ENCODE peak calls at places on chromosomes 12 and 14, in nine cellular contexts. One of them, this sample, is unnamed.

GRCh38 chr12:53733051-53733812 is 6.0 kb upstream of the CALCOCO1 start:
- DNase-seq in progenitor cell of endocrine pancreas: no peak
- DNase-seq in neural progenitor cell: no peak
- DNase-seq in AG10803: no peak
- DNase-seq in upper lobe of right lung: no peak
- DNase-seq in stomach: no peak
- DNase-seq in mucosa of descending colon: no peak
- DNase-seq in lower leg skin: no peak
- DNase-seq in GM20000: no peak
- DNase-seq in this sample: no peak

GRCh38 chr12:85273411-85274075 is 6.5 kb upstream of the ALX1 start:
- DNase-seq in progenitor cell of endocrine pancreas: no peak
- DNase-seq in AG10803: no peak
- DNase-seq in neural progenitor cell: peak; percentile 30
- DNase-seq in mucosa of descending colon: peak; percentile 25
- DNase-seq in GM20000: no peak
- DNase-seq in lower leg skin: no peak
- DNase-seq in stomach: no peak
- DNase-seq in upper lobe of right lung: peak; percentile 55
- DNase-seq in this sample: peak; percentile 29

GRCh38 chr12:123269395-123269892 is 2.2 kb downstream of the CDK2AP1 start:
- DNase-seq in mucosa of descending colon: peak; percentile 83
- DNase-seq in lower leg skin: no peak
- DNase-seq in GM20000: peak; percentile 80
- DNase-seq in neural progenitor cell: peak; percentile 93
- DNase-seq in progenitor cell of endocrine pancreas: peak; percentile 69
- DNase-seq in upper lobe of right lung: peak; percentile 79
- DNase-seq in AG10803: peak; percentile 71
- DNase-seq in stomach: peak; percentile 64
- DNase-seq in this sample: peak; percentile 91

GRCh38 chr12:38555620-38556596 is 239.3 kb downstream of the ALG10B start:
- DNase-seq in progenitor cell of endocrine pancreas: no peak
- DNase-seq in GM20000: no peak
- DNase-seq in mucosa of descending colon: no peak
- DNase-seq in upper lobe of right lung: no peak
- DNase-seq in AG10803: no peak
- DNase-seq in stomach: no peak
- DNase-seq in lower leg skin: no peak
- DNase-seq in neural progenitor cell: no peak
- DNase-seq in this sample: no peak

GRCh38 chr12:2960432-2960956 is 1.3 kb downstream of the TEAD4 start:
- DNase-seq in GM20000: peak; percentile 52
- DNase-seq in upper lobe of right lung: no peak
- DNase-seq in stomach: no peak
- DNase-seq in lower leg skin: no peak
- DNase-seq in mucosa of descending colon: no peak
- DNase-seq in AG10803: peak; percentile 45
- DNase-seq in neural progenitor cell: peak; percentile 35
- DNase-seq in progenitor cell of endocrine pancreas: no peak
- DNase-seq in this sample: no peak

GRCh38 chr12:42916143-42916542 is 326.6 kb upstream of the PRICKLE1 start:
- DNase-seq in neural progenitor cell: no peak
- DNase-seq in upper lobe of right lung: no peak
- DNase-seq in progenitor cell of endocrine pancreas: no peak
- DNase-seq in GM20000: no peak
- DNase-seq in lower leg skin: no peak
- DNase-seq in mucosa of descending colon: no peak
- DNase-seq in stomach: no peak
- DNase-seq in AG10803: no peak
- DNase-seq in this sample: no peak

GRCh38 chr14:36952702-36953101 is 219.7 kb downstream of the SLC25A21 start:
- DNase-seq in neural progenitor cell: no peak
- DNase-seq in AG10803: peak; percentile 77
- DNase-seq in mucosa of descending colon: no peak
- DNase-seq in GM20000: no peak
- DNase-seq in upper lobe of right lung: no peak
- DNase-seq in lower leg skin: no peak
- DNase-seq in stomach: no peak
- DNase-seq in progenitor cell of endocrine pancreas: no peak
- DNase-seq in this sample: no peak

GRCh38 chr12:69513297-69513696 is 43.1 kb downstream of the FRS2 start:
- DNase-seq in mucosa of descending colon: no peak
- DNase-seq in neural progenitor cell: no peak
- DNase-seq in lower leg skin: no peak
- DNase-seq in stomach: no peak
- DNase-seq in GM20000: no peak
- DNase-seq in upper lobe of right lung: no peak
- DNase-seq in progenitor cell of endocrine pancreas: no peak
- DNase-seq in AG10803: no peak
- DNase-seq in this sample: no peak

GRCh38 chr12:111636209-111636928 is 37.3 kb upstream of the ATXN2 start:
- DNase-seq in progenitor cell of endocrine pancreas: no peak
- DNase-seq in mucosa of descending colon: peak; percentile 49
- DNase-seq in upper lobe of right lung: peak; percentile 66
- DNase-seq in lower leg skin: peak; percentile 53
- DNase-seq in stomach: peak; percentile 28
- DNase-seq in GM20000: no peak
- DNase-seq in AG10803: peak; percentile 92
- DNase-seq in neural progenitor cell: peak; percentile 84
- DNase-seq in this sample: peak; percentile 29

GRCh38 chr12:92615703-92616102 is 87.1 kb upstream of the PLEKHG7 start:
- DNase-seq in GM20000: no peak
- DNase-seq in progenitor cell of endocrine pancreas: no peak
- DNase-seq in lower leg skin: no peak
- DNase-seq in upper lobe of right lung: no peak
- DNase-seq in AG10803: no peak
- DNase-seq in neural progenitor cell: no peak
- DNase-seq in mucosa of descending colon: no peak
- DNase-seq in stomach: no peak
- DNase-seq in this sample: no peak

GRCh38 chr14:99346470-99347080 is 74.6 kb upstream of the BCL11B start:
- DNase-seq in lower leg skin: no peak
- DNase-seq in stomach: no peak
- DNase-seq in AG10803: no peak
- DNase-seq in upper lobe of right lung: no peak
- DNase-seq in mucosa of descending colon: no peak
- DNase-seq in progenitor cell of endocrine pancreas: no peak
- DNase-seq in neural progenitor cell: no peak
- DNase-seq in GM20000: no peak
- DNase-seq in this sample: no peak

GRCh38 chr12:39772708-39773665 is 153.4 kb upstream of the ABCD2 start:
- DNase-seq in GM20000: no peak
- DNase-seq in lower leg skin: no peak
- DNase-seq in mucosa of descending colon: no peak
- DNase-seq in progenitor cell of endocrine pancreas: no peak
- DNase-seq in neural progenitor cell: no peak
- DNase-seq in upper lobe of right lung: no peak
- DNase-seq in stomach: no peak
- DNase-seq in AG10803: no peak
- DNase-seq in this sample: no peak

GRCh38 chr14:32702088-32702487 is 236.6 kb upstream of the NPAS3 start:
- DNase-seq in lower leg skin: no peak
- DNase-seq in GM20000: no peak
- DNase-seq in AG10803: no peak
- DNase-seq in stomach: no peak
- DNase-seq in progenitor cell of endocrine pancreas: no peak
- DNase-seq in neural progenitor cell: no peak
- DNase-seq in upper lobe of right lung: no peak
- DNase-seq in mucosa of descending colon: no peak
- DNase-seq in this sample: no peak

GRCh38 chr14:68981124-68981523 is 2.0 kb upstream of the ACTN1 start:
- DNase-seq in upper lobe of right lung: no peak
- DNase-seq in AG10803: no peak
- DNase-seq in progenitor cell of endocrine pancreas: no peak
- DNase-seq in GM20000: no peak
- DNase-seq in stomach: no peak
- DNase-seq in neural progenitor cell: no peak
- DNase-seq in mucosa of descending colon: no peak
- DNase-seq in lower leg skin: no peak
- DNase-seq in this sample: no peak

GRCh38 chr12:48180424-48180823 is 3.0 kb upstream of the CCDC184 start:
- DNase-seq in mucosa of descending colon: no peak
- DNase-seq in GM20000: no peak
- DNase-seq in upper lobe of right lung: no peak
- DNase-seq in lower leg skin: no peak
- DNase-seq in progenitor cell of endocrine pancreas: no peak
- DNase-seq in stomach: no peak
- DNase-seq in AG10803: no peak
- DNase-seq in neural progenitor cell: no peak
- DNase-seq in this sample: no peak

GRCh38 chr12:114662512-114663177 is 21.3 kb downstream of the TBX3 start:
- DNase-seq in neural progenitor cell: peak; percentile 78
- DNase-seq in AG10803: peak; percentile 80
- DNase-seq in upper lobe of right lung: peak; percentile 79
- DNase-seq in progenitor cell of endocrine pancreas: peak; percentile 79
- DNase-seq in lower leg skin: peak; percentile 80
- DNase-seq in GM20000: peak; percentile 71
- DNase-seq in stomach: peak; percentile 88
- DNase-seq in mucosa of descending colon: no peak
- DNase-seq in this sample: peak; percentile 89

GRCh38 chr14:73783107-73783727 is 68.4 kb upstream of the PTGR2 start:
- DNase-seq in upper lobe of right lung: no peak
- DNase-seq in progenitor cell of endocrine pancreas: no peak
- DNase-seq in neural progenitor cell: peak; percentile 96
- DNase-seq in stomach: no peak
- DNase-seq in AG10803: no peak
- DNase-seq in lower leg skin: no peak
- DNase-seq in GM20000: no peak
- DNase-seq in mucosa of descending colon: no peak
- DNase-seq in this sample: no peak

GRCh38 chr14:104294983-104295680 is 156.7 kb downstream of the KIF26A start:
- DNase-seq in upper lobe of right lung: peak; percentile 51
- DNase-seq in progenitor cell of endocrine pancreas: no peak
- DNase-seq in AG10803: no peak
- DNase-seq in lower leg skin: no peak
- DNase-seq in mucosa of descending colon: peak; percentile 36
- DNase-seq in stomach: no peak
- DNase-seq in neural progenitor cell: no peak
- DNase-seq in GM20000: no peak
- DNase-seq in this sample: peak; percentile 13

GRCh38 chr14:104708606-104709268 is 15.3 kb upstream of the ADSS1 start:
- DNase-seq in AG10803: peak; percentile 41
- DNase-seq in stomach: peak; percentile 81
- DNase-seq in neural progenitor cell: peak; percentile 87
- DNase-seq in lower leg skin: no peak
- DNase-seq in upper lobe of right lung: peak; percentile 83
- DNase-seq in GM20000: peak; percentile 96
- DNase-seq in mucosa of descending colon: no peak
- DNase-seq in progenitor cell of endocrine pancreas: peak; percentile 78
- DNase-seq in this sample: peak; percentile 84

DNA sequence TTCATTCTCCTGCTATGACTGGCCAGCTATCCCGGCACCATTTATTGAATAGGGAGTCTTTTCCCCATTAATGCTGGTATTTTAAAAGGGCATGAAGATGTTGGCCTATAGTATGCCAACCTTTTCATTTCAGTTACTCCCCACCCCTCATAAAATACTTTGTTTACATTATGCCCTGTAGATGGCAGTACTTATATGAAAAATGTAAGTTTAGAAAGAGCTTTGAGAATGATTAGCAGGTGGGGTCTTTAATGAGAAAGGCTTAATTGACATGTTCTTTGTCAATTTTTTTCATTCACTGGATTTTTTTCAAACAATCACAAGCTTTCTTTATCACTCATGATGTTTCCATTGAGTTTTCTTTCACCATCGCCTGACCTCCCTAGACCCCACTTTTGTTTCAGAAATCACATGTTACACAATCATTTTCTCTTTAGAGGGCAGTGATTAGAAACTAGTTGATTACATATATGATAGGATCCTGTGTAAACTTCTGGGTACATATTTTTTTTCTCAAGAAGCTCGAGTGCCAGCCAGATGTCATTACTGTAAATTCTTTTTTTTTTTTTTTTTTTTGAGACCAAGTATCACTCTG is 62.6 kb upstream of the PSMA6 start:
- DNase-seq in mucosa of descending colon: no peak
- DNase-seq in neural progenitor cell: no peak
- DNase-seq in stomach: no peak
- DNase-seq in GM20000: no peak
- DNase-seq in upper lobe of right lung: no peak
- DNase-seq in lower leg skin: no peak
- DNase-seq in AG10803: no peak
- DNase-seq in progenitor cell of endocrine pancreas: no peak
- DNase-seq in this sample: no peak
- TF ChIP-seq CTCF in mucosa of descending colon: no peak
- TF ChIP-seq CTCF in neural progenitor cell: peak; percentile 49
- TF ChIP-seq CTCF in stomach: no peak
- TF ChIP-seq CTCF in GM20000: no peak
- TF ChIP-seq CTCF in upper lobe of right lung: peak; percentile 38
- TF ChIP-seq CTCF in lower leg skin: no peak
- TF ChIP-seq CTCF in AG10803: peak; percentile 30
- TF ChIP-seq CTCF in progenitor cell of endocrine pancreas: peak; percentile 24
- TF ChIP-seq CTCF in this sample: no peak

GRCh38 chr14:51554953-51555352 is 96.8 kb upstream of the FRMD6 start:
- DNase-seq in neural progenitor cell: peak; percentile 10
- DNase-seq in progenitor cell of endocrine pancreas: no peak
- DNase-seq in GM20000: peak; percentile 21
- DNase-seq in upper lobe of right lung: no peak
- DNase-seq in stomach: no peak
- DNase-seq in lower leg skin: no peak
- DNase-seq in AG10803: peak; percentile 79
- DNase-seq in mucosa of descending colon: no peak
- DNase-seq in this sample: no peak
- TF ChIP-seq CTCF in neural progenitor cell: peak; percentile 13
- TF ChIP-seq CTCF in progenitor cell of endocrine pancreas: no peak
- TF ChIP-seq CTCF in GM20000: no peak
- TF ChIP-seq CTCF in upper lobe of right lung: no peak
- TF ChIP-seq CTCF in stomach: no peak
- TF ChIP-seq CTCF in lower leg skin: no peak
- TF ChIP-seq CTCF in AG10803: peak; percentile 47
- TF ChIP-seq CTCF in mucosa of descending colon: no peak
- TF ChIP-seq CTCF in this sample: no peak

GRCh38 chr14:49620182-49621113 is at the start of the genes MGAT2 and RPL36AL:
- DNase-seq in mucosa of descending colon: peak; percentile 99
- DNase-seq in progenitor cell of endocrine pancreas: peak; percentile 96
- DNase-seq in upper lobe of right lung: peak; percentile 99
- DNase-seq in GM20000: peak; percentile 98
- DNase-seq in neural progenitor cell: peak; percentile 99
- DNase-seq in lower leg skin: peak; percentile 97
- DNase-seq in AG10803: peak; percentile 99
- DNase-seq in stomach: peak; percentile 98
- DNase-seq in this sample: peak; percentile 99
- TF ChIP-seq CTCF in mucosa of descending colon: peak; percentile 13
- TF ChIP-seq CTCF in progenitor cell of endocrine pancreas: peak; percentile 41
- TF ChIP-seq CTCF in upper lobe of right lung: no peak
- TF ChIP-seq CTCF in GM20000: no peak
- TF ChIP-seq CTCF in neural progenitor cell: peak; percentile 40
- TF ChIP-seq CTCF in lower leg skin: no peak
- TF ChIP-seq CTCF in AG10803: peak; percentile 33
- TF ChIP-seq CTCF in stomach: peak; percentile 34
- TF ChIP-seq CTCF in this sample: peak; percentile 70

DNA sequence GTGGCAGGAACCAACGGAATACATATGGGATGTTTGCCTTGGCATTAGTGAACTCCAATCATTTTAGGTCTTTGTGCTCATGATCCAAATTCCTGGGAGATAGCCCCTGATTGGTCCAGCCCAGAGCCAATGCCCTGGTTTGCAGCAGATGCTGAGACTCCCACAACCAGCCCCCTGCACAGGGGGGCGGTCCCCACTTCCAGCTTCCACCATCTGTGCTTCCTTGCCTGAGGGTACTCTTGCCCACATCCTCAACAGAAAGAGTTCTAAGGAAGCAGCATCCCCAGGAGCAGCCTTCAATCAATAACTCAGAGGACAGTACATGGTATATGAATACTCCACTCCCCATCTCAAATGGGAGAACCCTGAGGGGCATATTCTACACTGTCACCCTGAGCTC is 39.7 kb upstream of the FICD start:
- DNase-seq in AG10803: no peak
- DNase-seq in stomach: no peak
- DNase-seq in upper lobe of right lung: no peak
- DNase-seq in GM20000: no peak
- DNase-seq in neural progenitor cell: no peak
- DNase-seq in mucosa of descending colon: no peak
- DNase-seq in lower leg skin: no peak
- DNase-seq in progenitor cell of endocrine pancreas: no peak
- DNase-seq in this sample: peak; percentile 60
- TF ChIP-seq CTCF in AG10803: no peak
- TF ChIP-seq CTCF in stomach: no peak
- TF ChIP-seq CTCF in upper lobe of right lung: no peak
- TF ChIP-seq CTCF in GM20000: no peak
- TF ChIP-seq CTCF in neural progenitor cell: no peak
- TF ChIP-seq CTCF in mucosa of descending colon: no peak
- TF ChIP-seq CTCF in lower leg skin: no peak
- TF ChIP-seq CTCF in progenitor cell of endocrine pancreas: no peak
- TF ChIP-seq CTCF in this sample: no peak

This sample was measured in glutamatergic neuron.